ENCODE peak calls at places on chromosomes 13 and 19, in four cellular contexts. One of them, this sample, is unnamed.

GRCh38 chr13:44578064-44578394 is 1.9 kb upstream of the TSC22D1 start:
- DNase-seq in GM12878: no peak
- DNase-seq in suprapubic skin: no peak
- DNase-seq in H1: no peak
- DNase-seq in this sample: no peak

GRCh38 chr13:111532111-111532510 is 211.7 kb downstream of the TEX29 start:
- DNase-seq in GM12878: no peak
- DNase-seq in suprapubic skin: no peak
- DNase-seq in H1: no peak
- DNase-seq in this sample: no peak

GRCh38 chr13:32228330-32229041 is 86.7 kb downstream of the ZAR1L start:
- DNase-seq in suprapubic skin: no peak
- DNase-seq in GM12878: no peak
- DNase-seq in H1: no peak
- DNase-seq in this sample: peak; percentile 72

GRCh38 chr13:76512676-76513277 is 373.4 kb downstream of the KCTD12 start:
- DNase-seq in H1: no peak
- DNase-seq in suprapubic skin: no peak
- DNase-seq in GM12878: no peak
- DNase-seq in this sample: no peak

GRCh38 chr19:16325671-16326400 is 1.2 kb downstream of the KLF2 start:
- DNase-seq in suprapubic skin: peak; percentile 83
- DNase-seq in H1: peak; percentile 87
- DNase-seq in GM12878: no peak
- DNase-seq in this sample: no peak

GRCh38 chr13:110323172-110323851 is 16.2 kb downstream of the COL4A2 start:
- DNase-seq in H1: no peak
- DNase-seq in GM12878: no peak
- DNase-seq in suprapubic skin: no peak
- DNase-seq in this sample: no peak

GRCh38 chr13:30774214-30774730 is 38.9 kb downstream of the ALOX5AP start:
- DNase-seq in H1: no peak
- DNase-seq in suprapubic skin: no peak
- DNase-seq in GM12878: no peak
- DNase-seq in this sample: no peak

GRCh38 chr19:16760990-16761389 is 41.3 kb downstream of the NWD1 start:
- DNase-seq in H1: no peak
- DNase-seq in suprapubic skin: no peak
- DNase-seq in GM12878: no peak
- DNase-seq in this sample: no peak

GRCh38 chr13:46736568-46736967 is 60.4 kb downstream of the ESD start:
- DNase-seq in GM12878: no peak
- DNase-seq in H1: no peak
- DNase-seq in suprapubic skin: no peak
- DNase-seq in this sample: no peak

GRCh38 chr19:22422220-22422619 is at the start of gene ZNF98:
- DNase-seq in H1: no peak
- DNase-seq in GM12878: no peak
- DNase-seq in suprapubic skin: no peak
- DNase-seq in this sample: no peak

GRCh38 chr19:7844405-7844804 is 14.4 kb downstream of the EVI5L start:
- DNase-seq in H1: no peak
- DNase-seq in suprapubic skin: no peak
- DNase-seq in GM12878: no peak
- DNase-seq in this sample: no peak

GRCh38 chr13:56700324-56700723 is 440.4 kb upstream of the PRR20A start:
- DNase-seq in H1: no peak
- DNase-seq in GM12878: no peak
- DNase-seq in suprapubic skin: no peak
- DNase-seq in this sample: no peak

GRCh38 chr13:100751826-100752225 is 77.2 kb upstream of the TMTC4 start:
- DNase-seq in suprapubic skin: no peak
- DNase-seq in GM12878: no peak
- DNase-seq in H1: peak; percentile 41
- DNase-seq in this sample: no peak

GRCh38 chr13:44759723-44760360 is 183.7 kb upstream of the TSC22D1 start:
- DNase-seq in suprapubic skin: no peak
- DNase-seq in GM12878: no peak
- DNase-seq in H1: no peak
- DNase-seq in this sample: no peak

GRCh38 chr13:113822266-113822665 is 41.6 kb downstream of the GAS6 start:
- DNase-seq in suprapubic skin: no peak
- DNase-seq in H1: no peak
- DNase-seq in GM12878: no peak
- DNase-seq in this sample: no peak
- H3K27ac ChIP-seq in suprapubic skin: no peak overlapping the region
- H3K27ac ChIP-seq in H1: no peak overlapping the region
- H3K27ac ChIP-seq in GM12878: no peak overlapping the region
- H3K27ac ChIP-seq in this sample: peak overlapping the region; percentile 88

GRCh38 chr19:38046254-38047047 is 139.4 kb downstream of the SIPA1L3 start:
- DNase-seq in H1: no peak
- DNase-seq in suprapubic skin: no peak
- DNase-seq in GM12878: peak; percentile 80
- DNase-seq in this sample: no peak
- TF ChIP-seq POLR2AphosphoS5 in H1: no peak
- TF ChIP-seq POLR2AphosphoS5 in suprapubic skin: no peak
- TF ChIP-seq POLR2AphosphoS5 in GM12878: no peak
- TF ChIP-seq POLR2AphosphoS5 in this sample: no peak

GRCh38 chr13:99681695-99682094 is 180.4 kb downstream of the TM9SF2 start:
- DNase-seq in H1: no peak
- DNase-seq in GM12878: no peak
- DNase-seq in suprapubic skin: no peak
- DNase-seq in this sample: peak; percentile 64
- TF ChIP-seq EP300 in H1: no peak
- TF ChIP-seq EP300 in GM12878: no peak
- TF ChIP-seq EP300 in suprapubic skin: no peak
- TF ChIP-seq EP300 in this sample: no peak

GRCh38 chr13:59463023-59463422 is 700.7 kb downstream of the DIAPH3 start:
- DNase-seq in H1: no peak
- DNase-seq in suprapubic skin: no peak
- DNase-seq in GM12878: no peak
- DNase-seq in this sample: no peak

GRCh38 chr13:59459972-59460371 is 703.8 kb downstream of the DIAPH3 start:
- DNase-seq in GM12878: no peak
- DNase-seq in suprapubic skin: no peak
- DNase-seq in H1: no peak
- DNase-seq in this sample: no peak

GRCh38 chr13:59458908-59459579 is 704.7 kb downstream of the DIAPH3 start:
- DNase-seq in H1: no peak
- DNase-seq in suprapubic skin: no peak
- DNase-seq in GM12878: no peak
- DNase-seq in this sample: no peak

GRCh38 chr13:59464926-59465325 is 698.8 kb downstream of the DIAPH3 start:
- DNase-seq in GM12878: no peak
- DNase-seq in H1: no peak
- DNase-seq in suprapubic skin: no peak
- DNase-seq in this sample: no peak

GRCh38 chr13:59461411-59461810 is 702.3 kb downstream of the DIAPH3 start:
- DNase-seq in GM12878: no peak
- DNase-seq in H1: no peak
- DNase-seq in suprapubic skin: no peak
- DNase-seq in this sample: no peak
- H3K27ac ChIP-seq in GM12878: no peak overlapping the region
- H3K27ac ChIP-seq in H1: no peak overlapping the region
- H3K27ac ChIP-seq in suprapubic skin: no peak overlapping the region
- H3K27ac ChIP-seq in this sample: no peak overlapping the region

DNA sequence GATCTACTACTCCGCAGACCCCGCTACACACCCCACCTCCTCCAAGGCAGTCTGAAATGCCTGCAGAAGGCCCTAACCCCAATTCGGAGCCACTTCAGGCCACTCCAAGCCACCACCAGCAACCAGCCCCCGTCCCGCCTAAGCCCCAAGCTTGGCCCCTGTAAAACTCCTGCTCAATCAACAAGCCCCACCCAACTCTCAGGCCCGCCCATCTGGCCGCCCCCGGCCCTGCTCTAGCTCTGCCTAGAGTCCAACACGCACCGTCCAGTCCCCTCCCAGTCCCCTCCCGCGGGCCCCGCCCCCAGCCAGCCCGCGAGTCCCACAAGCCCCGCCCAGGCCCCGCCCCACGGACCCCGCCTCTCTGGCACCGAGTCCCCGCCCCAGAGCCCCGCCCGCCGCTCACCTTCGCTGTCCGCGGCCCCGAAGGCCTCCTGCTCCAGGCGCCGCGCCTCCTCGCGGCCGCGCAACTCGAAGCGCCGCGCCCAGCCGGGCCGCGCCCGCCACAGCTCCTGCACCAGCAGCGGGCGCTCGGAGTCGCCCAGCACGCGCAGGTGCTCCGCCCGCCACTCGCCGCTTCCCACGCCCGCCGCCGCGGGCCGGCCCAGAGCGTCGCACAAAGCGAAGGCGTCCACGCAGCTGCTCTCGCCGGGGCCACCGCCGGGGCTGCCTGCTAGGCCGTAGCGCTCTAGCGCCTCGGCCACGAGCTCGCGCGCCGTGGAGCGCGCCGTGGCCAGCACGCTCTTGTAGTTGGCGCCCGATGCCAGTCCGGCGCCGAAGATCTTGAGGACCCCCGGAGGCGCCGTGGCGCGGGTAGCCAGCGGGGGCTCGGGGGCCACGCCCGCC is 1.6 kb downstream of the RASIP1 start:
- DNase-seq in GM12878: peak; percentile 11
- DNase-seq in H1: peak; percentile 99
- DNase-seq in suprapubic skin: peak; percentile 95
- DNase-seq in this sample: peak; percentile 96
- TF ChIP-seq POLR2AphosphoS5 in GM12878: no peak
- TF ChIP-seq POLR2AphosphoS5 in H1: no peak
- TF ChIP-seq POLR2AphosphoS5 in suprapubic skin: no peak
- TF ChIP-seq POLR2AphosphoS5 in this sample: peak; percentile 29

GRCh38 chr19:38867176-38867780 is 10.8 kb downstream of the RINL start:
- DNase-seq in H1: no peak
- DNase-seq in suprapubic skin: no peak
- DNase-seq in GM12878: no peak
- DNase-seq in this sample: no peak

GRCh38 chr19:38856813-38857212 is 7.0 kb upstream of the HNRNPL start:
- DNase-seq in suprapubic skin: no peak
- DNase-seq in H1: no peak
- DNase-seq in GM12878: no peak
- DNase-seq in this sample: no peak

GRCh38 chr19:38861368-38861767 is 11.6 kb upstream of the HNRNPL start:
- DNase-seq in suprapubic skin: no peak
- DNase-seq in H1: no peak
- DNase-seq in GM12878: no peak
- DNase-seq in this sample: no peak

DNA sequence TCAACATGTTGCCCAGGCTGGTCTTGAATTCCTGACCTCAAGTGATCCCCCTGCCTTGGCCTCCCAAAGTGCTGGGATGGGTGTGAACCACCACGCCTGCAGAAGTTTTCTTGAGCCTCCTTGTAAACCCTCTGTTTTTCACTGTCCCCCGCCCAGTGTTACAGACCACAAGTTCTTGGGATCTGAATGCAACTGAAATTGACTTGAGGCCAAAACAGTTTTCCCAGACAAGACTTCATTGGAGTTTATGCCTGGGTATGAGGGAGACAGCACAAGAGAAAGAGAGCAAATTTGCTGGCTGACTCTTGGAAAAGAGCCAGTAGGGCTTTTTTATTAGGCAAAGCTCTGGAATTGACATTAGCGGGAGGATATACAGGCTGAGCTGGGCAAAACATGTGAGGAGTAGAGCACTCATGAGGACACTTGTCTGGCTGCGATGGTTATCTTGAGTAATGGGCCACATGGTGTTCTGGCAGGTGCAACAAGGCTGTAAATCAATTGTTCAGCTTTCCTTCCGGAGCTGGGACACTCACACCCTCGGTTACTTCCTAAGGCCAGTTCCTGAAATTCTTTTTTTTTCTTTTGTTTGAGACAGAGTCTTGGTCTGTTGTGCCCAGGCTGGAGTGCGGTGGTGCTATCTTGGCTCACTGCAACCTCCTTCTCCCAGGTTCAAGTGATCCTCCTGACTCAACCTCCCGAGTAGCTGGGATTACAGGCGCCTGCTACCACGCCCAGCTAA is 12.7 kb upstream of the HNRNPL start:
- DNase-seq in suprapubic skin: no peak
- DNase-seq in H1: no peak
- DNase-seq in GM12878: no peak
- DNase-seq in this sample: no peak
- TF ChIP-seq EP300 in suprapubic skin: no peak
- TF ChIP-seq EP300 in H1: no peak
- TF ChIP-seq EP300 in GM12878: no peak
- TF ChIP-seq EP300 in this sample: no peak